ENCODE peak calls at places on chromosomes 11 and 22, in seven cellular contexts. One of them, this sample, is unnamed.

GRCh38 chr11:73875840-73876239 is 806 bp downstream of the COA4 start:
- DNase-seq in midbrain: no peak
- DNase-seq in GM19239: no peak
- DNase-seq in NCI-H2171: no peak
- DNase-seq in naive thymus-derived CD8-positive, alpha-beta T cell: no peak
- DNase-seq in LHCN-M2: no peak
- DNase-seq in GM13977: no peak
- DNase-seq in this sample: no peak

GRCh38 chr11:19164230-19164855 is 37.4 kb downstream of the CSRP3 start:
- DNase-seq in midbrain: no peak
- DNase-seq in GM19239: no peak
- DNase-seq in NCI-H2171: peak
- DNase-seq in naive thymus-derived CD8-positive, alpha-beta T cell: no peak
- DNase-seq in LHCN-M2: no peak
- DNase-seq in GM13977: no peak
- DNase-seq in this sample: no peak

GRCh38 chr11:56841210-56841810 is 92.8 kb upstream of the OR9G4 start:
- DNase-seq in midbrain: peak
- DNase-seq in GM19239: peak
- DNase-seq in NCI-H2171: peak
- DNase-seq in naive thymus-derived CD8-positive, alpha-beta T cell: no peak
- DNase-seq in LHCN-M2: peak
- DNase-seq in GM13977: peak
- DNase-seq in this sample: peak

GRCh38 chr11:17597770-17598169 is 50.7 kb downstream of the OTOG start:
- DNase-seq in midbrain: no peak
- DNase-seq in GM19239: no peak
- DNase-seq in NCI-H2171: no peak
- DNase-seq in naive thymus-derived CD8-positive, alpha-beta T cell: no peak
- DNase-seq in LHCN-M2: no peak
- DNase-seq in GM13977: no peak
- DNase-seq in this sample: no peak

GRCh38 chr11:104700609-104701008 is 197.7 kb downstream of the CASP12 start:
- DNase-seq in midbrain: no peak
- DNase-seq in GM19239: no peak
- DNase-seq in NCI-H2171: no peak
- DNase-seq in naive thymus-derived CD8-positive, alpha-beta T cell: no peak
- DNase-seq in LHCN-M2: peak
- DNase-seq in GM13977: no peak
- DNase-seq in this sample: no peak

GRCh38 chr22:43600265-43600664 is 188.5 kb downstream of the MPPED1 start:
- DNase-seq in midbrain: no peak
- DNase-seq in GM19239: no peak
- DNase-seq in NCI-H2171: no peak
- DNase-seq in naive thymus-derived CD8-positive, alpha-beta T cell: no peak
- DNase-seq in LHCN-M2: no peak
- DNase-seq in GM13977: no peak
- DNase-seq in this sample: no peak

GRCh38 chr22:34858026-34858425 is 207.9 kb upstream of the ISX start:
- DNase-seq in midbrain: no peak
- DNase-seq in GM19239: no peak
- DNase-seq in NCI-H2171: no peak
- DNase-seq in naive thymus-derived CD8-positive, alpha-beta T cell: no peak
- DNase-seq in LHCN-M2: no peak
- DNase-seq in GM13977: no peak
- DNase-seq in this sample: no peak

GRCh38 chr11:33953289-33953688 is 61.4 kb upstream of the LMO2 start:
- DNase-seq in midbrain: no peak
- DNase-seq in GM19239: no peak
- DNase-seq in NCI-H2171: no peak
- DNase-seq in naive thymus-derived CD8-positive, alpha-beta T cell: no peak
- DNase-seq in LHCN-M2: no peak
- DNase-seq in GM13977: no peak
- DNase-seq in this sample: no peak

GRCh38 chr11:114368918-114369680 is 31.2 kb downstream of the C11orf71 start:
- DNase-seq in midbrain: no peak
- DNase-seq in GM19239: no peak
- DNase-seq in NCI-H2171: no peak
- DNase-seq in naive thymus-derived CD8-positive, alpha-beta T cell: no peak
- DNase-seq in LHCN-M2: no peak
- DNase-seq in GM13977: no peak
- DNase-seq in this sample: no peak

GRCh38 chr11:15473954-15474837 is 359.5 kb downstream of the INSC start:
- DNase-seq in midbrain: no peak
- DNase-seq in GM19239: no peak
- DNase-seq in NCI-H2171: no peak
- DNase-seq in naive thymus-derived CD8-positive, alpha-beta T cell: no peak
- DNase-seq in LHCN-M2: no peak
- DNase-seq in GM13977: peak
- DNase-seq in this sample: no peak

GRCh38 chr11:8192016-8192895 is 23.4 kb upstream of the RIC3 start:
- DNase-seq in midbrain: peak
- DNase-seq in GM19239: peak
- DNase-seq in NCI-H2171: peak
- DNase-seq in naive thymus-derived CD8-positive, alpha-beta T cell: peak
- DNase-seq in LHCN-M2: peak
- DNase-seq in GM13977: peak
- DNase-seq in this sample: peak

GRCh38 chr11:80929406-80929805 is 1488.6 kb upstream of the TENM4 start:
- DNase-seq in midbrain: no peak
- DNase-seq in GM19239: no peak
- DNase-seq in NCI-H2171: no peak
- DNase-seq in naive thymus-derived CD8-positive, alpha-beta T cell: no peak
- DNase-seq in LHCN-M2: no peak
- DNase-seq in GM13977: no peak
- DNase-seq in this sample: no peak

GRCh38 chr11:14041040-14041439 is 78.5 kb downstream of the SPON1 start:
- DNase-seq in midbrain: no peak
- DNase-seq in GM19239: no peak
- DNase-seq in NCI-H2171: no peak
- DNase-seq in naive thymus-derived CD8-positive, alpha-beta T cell: no peak
- DNase-seq in LHCN-M2: peak
- DNase-seq in GM13977: no peak
- DNase-seq in this sample: no peak

GRCh38 chr11:101555366-101555765 is 28.4 kb downstream of the TRPC6 start:
- DNase-seq in midbrain: no peak
- DNase-seq in GM19239: no peak
- DNase-seq in NCI-H2171: no peak
- DNase-seq in naive thymus-derived CD8-positive, alpha-beta T cell: no peak
- DNase-seq in LHCN-M2: no peak
- DNase-seq in GM13977: no peak
- DNase-seq in this sample: no peak

GRCh38 chr22:24289138-24289537 is 18.5 kb downstream of the SPECC1L start:
- DNase-seq in midbrain: peak
- DNase-seq in GM19239: no peak
- DNase-seq in NCI-H2171: no peak
- DNase-seq in naive thymus-derived CD8-positive, alpha-beta T cell: no peak
- DNase-seq in LHCN-M2: peak
- DNase-seq in GM13977: no peak
- DNase-seq in this sample: no peak

GRCh38 chr11:119897046-119897440 is 168.0 kb upstream of the NECTIN1 start:
- DNase-seq in midbrain: no peak
- DNase-seq in GM19239: no peak
- DNase-seq in NCI-H2171: no peak
- DNase-seq in naive thymus-derived CD8-positive, alpha-beta T cell: no peak
- DNase-seq in LHCN-M2: no peak
- DNase-seq in GM13977: no peak
- DNase-seq in this sample: no peak

GRCh38 chr11:116895053-116895757 is 57.8 kb upstream of the APOA1 start:
- DNase-seq in midbrain: peak
- DNase-seq in GM19239: no peak
- DNase-seq in NCI-H2171: no peak
- DNase-seq in naive thymus-derived CD8-positive, alpha-beta T cell: peak
- DNase-seq in LHCN-M2: no peak
- DNase-seq in GM13977: no peak
- DNase-seq in this sample: peak

GRCh38 chr11:14075118-14075601 is 112.6 kb downstream of the SPON1 start:
- DNase-seq in midbrain: no peak
- DNase-seq in GM19239: no peak
- DNase-seq in NCI-H2171: no peak
- DNase-seq in naive thymus-derived CD8-positive, alpha-beta T cell: peak
- DNase-seq in LHCN-M2: peak
- DNase-seq in GM13977: no peak
- DNase-seq in this sample: no peak

GRCh38 chr11:129230006-129230405 is 37.9 kb upstream of the ARHGAP32 start:
- DNase-seq in midbrain: peak
- DNase-seq in GM19239: no peak
- DNase-seq in NCI-H2171: no peak
- DNase-seq in naive thymus-derived CD8-positive, alpha-beta T cell: no peak
- DNase-seq in LHCN-M2: no peak
- DNase-seq in GM13977: no peak
- DNase-seq in this sample: no peak

GRCh38 chr11:8732748-8733241 is 50.2 kb downstream of the RPL27A start:
- DNase-seq in midbrain: peak
- DNase-seq in GM19239: no peak
- DNase-seq in NCI-H2171: no peak
- DNase-seq in naive thymus-derived CD8-positive, alpha-beta T cell: no peak
- DNase-seq in LHCN-M2: peak
- DNase-seq in GM13977: no peak
- DNase-seq in this sample: no peak

GRCh38 chr11:6544921-6545850 is 48.1 kb downstream of the DNHD1 start:
- DNase-seq in midbrain: no peak
- DNase-seq in GM19239: no peak
- DNase-seq in NCI-H2171: no peak
- DNase-seq in naive thymus-derived CD8-positive, alpha-beta T cell: no peak
- DNase-seq in LHCN-M2: peak
- DNase-seq in GM13977: no peak
- DNase-seq in this sample: no peak

GRCh38 chr11:29208117-29208516 is 808.7 kb downstream of the KCNA4 start:
- DNase-seq in midbrain: no peak
- DNase-seq in GM19239: no peak
- DNase-seq in NCI-H2171: no peak
- DNase-seq in naive thymus-derived CD8-positive, alpha-beta T cell: no peak
- DNase-seq in LHCN-M2: no peak
- DNase-seq in GM13977: no peak
- DNase-seq in this sample: no peak

GRCh38 chr11:61791737-61792309 is 576 bp downstream of the TMEM258 start:
- DNase-seq in midbrain: peak
- DNase-seq in GM19239: no peak
- DNase-seq in NCI-H2171: no peak
- DNase-seq in naive thymus-derived CD8-positive, alpha-beta T cell: no peak
- DNase-seq in LHCN-M2: peak
- DNase-seq in GM13977: peak
- DNase-seq in this sample: no peak

GRCh38 chr22:43889366-43890253 is 2.2 kb downstream of the PNPLA5 start:
- DNase-seq in midbrain: no peak
- DNase-seq in GM19239: no peak
- DNase-seq in NCI-H2171: no peak
- DNase-seq in naive thymus-derived CD8-positive, alpha-beta T cell: no peak
- DNase-seq in LHCN-M2: peak
- DNase-seq in GM13977: no peak
- DNase-seq in this sample: no peak

GRCh38 chr11:116353517-116353916 is 419.3 kb downstream of the BUD13 start:
- DNase-seq in midbrain: no peak
- DNase-seq in GM19239: no peak
- DNase-seq in NCI-H2171: no peak
- DNase-seq in naive thymus-derived CD8-positive, alpha-beta T cell: no peak
- DNase-seq in LHCN-M2: no peak
- DNase-seq in GM13977: no peak
- DNase-seq in this sample: no peak

GRCh38 chr11:111603633-111604130 is 1.4 kb downstream of the SIK2 start:
- DNase-seq in midbrain: peak
- DNase-seq in GM19239: no peak
- DNase-seq in NCI-H2171: no peak
- DNase-seq in naive thymus-derived CD8-positive, alpha-beta T cell: no peak
- DNase-seq in LHCN-M2: no peak
- DNase-seq in GM13977: no peak
- DNase-seq in this sample: no peak

GRCh38 chr11:17076517-17077239 is 789 bp downstream of the RPS13 start:
- DNase-seq in midbrain: no peak
- DNase-seq in GM19239: no peak
- DNase-seq in NCI-H2171: no peak
- DNase-seq in naive thymus-derived CD8-positive, alpha-beta T cell: no peak
- DNase-seq in LHCN-M2: peak
- DNase-seq in GM13977: no peak
- DNase-seq in this sample: no peak

GRCh38 chr22:42214625-42215415 is 55.6 kb downstream of the TCF20 start:
- DNase-seq in midbrain: peak
- DNase-seq in GM19239: no peak
- DNase-seq in NCI-H2171: no peak
- DNase-seq in naive thymus-derived CD8-positive, alpha-beta T cell: no peak
- DNase-seq in LHCN-M2: no peak
- DNase-seq in GM13977: no peak
- DNase-seq in this sample: no peak

GRCh38 chr11:105673089-105673488 is 63.2 kb downstream of the GRIA4 start:
- DNase-seq in midbrain: peak
- DNase-seq in GM19239: no peak
- DNase-seq in NCI-H2171: no peak
- DNase-seq in naive thymus-derived CD8-positive, alpha-beta T cell: no peak
- DNase-seq in LHCN-M2: peak
- DNase-seq in GM13977: no peak
- DNase-seq in this sample: no peak

GRCh38 chr11:80587906-80588305 is 1147.1 kb upstream of the TENM4 start:
- DNase-seq in midbrain: no peak
- DNase-seq in GM19239: no peak
- DNase-seq in NCI-H2171: no peak
- DNase-seq in naive thymus-derived CD8-positive, alpha-beta T cell: no peak
- DNase-seq in LHCN-M2: no peak
- DNase-seq in GM13977: no peak
- DNase-seq in this sample: no peak

GRCh38 chr11:2317354-2318050 is 15.7 kb downstream of the TSPAN32 start:
- DNase-seq in midbrain: no peak
- DNase-seq in GM19239: no peak
- DNase-seq in NCI-H2171: no peak
- DNase-seq in naive thymus-derived CD8-positive, alpha-beta T cell: no peak
- DNase-seq in LHCN-M2: no peak
- DNase-seq in GM13977: no peak
- DNase-seq in this sample: no peak

GRCh38 chr22:47608421-47608820 is 846.0 kb downstream of the TBC1D22A start:
- DNase-seq in midbrain: no peak
- DNase-seq in GM19239: no peak
- DNase-seq in NCI-H2171: no peak
- DNase-seq in naive thymus-derived CD8-positive, alpha-beta T cell: no peak
- DNase-seq in LHCN-M2: no peak
- DNase-seq in GM13977: no peak
- DNase-seq in this sample: no peak